ENCODE peak calls at places on chromosomes 4 and X, in four cellular contexts. M is A549, B is IMR-90, G is HepG2. R is an unnamed sample.
A peak's percentile ranks its signal among the peaks of the same experiment; 100 is the strongest.

GRCh38 chr4:69071286-69071685 is 25.0 kb upstream of the UGT2B7 start:
- DNase-seq in M (no peak), B (no peak), G (no peak), R (no peak)

GRCh38 chr4:134807231-134807745 is 605.7 kb upstream of the PABPC4L start:
- DNase-seq in M (no peak), B (no peak), G (no peak), R (no peak)

GRCh38 chrX:38212246-38212645 is 8.4 kb downstream of the SRPX start:
- DNase-seq in M (no peak), B (peak; percentile 32), G (no peak), R (no peak)

GRCh38 chrX:154991039-154991438 is 31.5 kb downstream of the F8 start:
- DNase-seq in M (no peak), B (no peak), G (no peak), R (no peak)

GRCh38 chr4:113141901-113142346 is 92.5 kb downstream of the ANK2 start:
- DNase-seq in M (peak; percentile 30), B (peak; percentile 43), G (peak; percentile 98), R (no peak)

GRCh38 chrX:119512145-119512800 is 44.0 kb downstream of the SLC25A5 start:
- DNase-seq in M (peak; percentile 88), B (peak; percentile 66), G (peak; percentile 75), R (peak; percentile 61)

GRCh38 chr4:171588146-171588545 is 225.1 kb upstream of the GALNTL6 start:
- DNase-seq in M (no peak), B (no peak), G (no peak), R (no peak)

GRCh38 chrX:39745782-39746181 is 352.0 kb downstream of the BCOR start:
- DNase-seq in M (no peak), B (no peak), G (no peak), R (no peak)

GRCh38 chr4:39528056-39528465 is 822 bp upstream of the UGDH start:
- DNase-seq in M (no peak), B (peak; percentile 82), G (no peak), R (no peak)

GRCh38 chrX:78123190-78123589 is 16.3 kb downstream of the TAF9B start:
- DNase-seq in M (no peak), B (peak; percentile 63), G (no peak), R (no peak)
- TF ChIP-seq USF2 in M (no peak), B (no peak), G (no peak), R (no peak)

DNA sequence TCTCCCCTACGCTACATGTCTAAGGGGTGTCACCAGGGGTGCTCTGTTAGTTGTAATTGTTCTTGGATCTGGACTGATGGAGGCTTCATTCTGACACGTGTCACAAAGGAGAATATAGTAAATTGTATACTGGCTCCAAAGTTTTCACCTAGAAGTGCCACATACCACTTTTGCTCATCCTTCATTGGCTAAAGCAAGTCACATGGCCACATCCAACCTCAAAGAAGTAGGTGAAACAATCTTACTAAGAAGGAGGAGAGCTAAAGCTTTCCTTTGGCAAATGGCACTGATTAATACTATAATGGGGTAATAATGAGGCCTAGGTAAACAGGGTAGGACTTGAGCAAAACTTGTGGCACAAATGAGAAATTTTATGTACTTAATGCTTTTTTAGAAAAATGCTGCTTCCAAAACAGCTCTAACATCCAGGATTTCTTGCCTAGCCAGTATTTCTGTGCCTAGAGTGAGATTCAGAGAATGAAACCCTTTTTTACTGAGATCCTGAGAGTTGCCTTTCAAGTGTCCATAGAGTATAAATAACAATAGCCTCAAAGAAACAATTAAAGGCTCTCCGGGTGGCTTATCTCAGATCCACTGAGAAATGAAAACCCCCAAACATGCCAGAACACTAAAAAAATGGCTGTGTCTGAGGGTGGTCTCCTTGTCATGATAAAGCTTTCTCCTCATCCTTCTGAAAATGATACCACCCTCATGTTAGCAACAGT is 34.7 kb downstream of the NHS start:
- DNase-seq in M (no peak), B (no peak), G (no peak), R (no peak)
- TF ChIP-seq USF2 in M (no peak), B (no peak), G (no peak), R (peak; percentile 76)

DNA sequence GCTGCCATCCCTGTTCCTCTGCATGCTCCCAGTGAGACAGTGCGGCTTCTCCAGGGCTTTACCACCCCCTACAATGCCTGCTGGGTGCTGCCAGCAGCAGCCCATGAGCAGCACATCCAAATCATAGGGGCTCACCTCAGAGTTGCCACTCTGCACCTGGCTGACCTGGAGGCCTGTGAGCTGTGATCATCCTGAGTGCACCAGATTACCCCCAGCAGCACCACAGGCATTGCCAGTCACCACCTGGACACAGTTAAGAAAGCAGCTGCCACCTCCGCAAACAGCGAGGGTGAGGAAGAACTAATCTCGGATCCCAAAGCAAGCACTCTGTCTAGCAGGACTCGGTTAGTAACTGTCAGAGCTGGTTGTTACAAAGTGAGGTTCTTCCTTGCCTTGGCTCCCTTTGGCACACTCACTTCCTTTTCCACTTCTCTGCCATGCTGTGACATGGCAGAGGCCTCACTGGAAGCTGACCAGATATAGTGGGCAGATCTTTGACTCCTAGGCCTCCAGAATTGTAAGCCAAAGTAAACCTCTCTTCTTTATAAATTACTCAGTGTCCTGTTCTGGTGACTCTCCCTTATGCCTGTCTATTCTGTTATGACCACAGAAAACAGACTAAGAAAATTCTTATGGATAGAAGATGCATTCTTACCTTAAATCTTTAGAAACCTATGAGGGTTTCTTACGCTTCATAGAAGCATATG is 25.2 kb downstream of the LRIT3 start:
- DNase-seq in M (no peak), B (no peak), G (no peak), R (no peak)
- TF ChIP-seq USF2 in M (no peak), B (no peak), G (no peak), R (no peak)

GRCh38 chr4:55079451-55080173 is 45.8 kb downstream of the KDR start:
- DNase-seq in M (no peak), B (no peak), G (no peak), R (no peak)

GRCh38 chr4:55077577-55077976 is 47.8 kb downstream of the KDR start:
- DNase-seq in M (no peak), B (no peak), G (no peak), R (no peak)

GRCh38 chr4:55080174-55080865 is 45.1 kb downstream of the KDR start:
- DNase-seq in M (no peak), B (no peak), G (no peak), R (no peak)

GRCh38 chr4:55075823-55076418 is 49.5 kb downstream of the KDR start:
- DNase-seq in M (no peak), B (no peak), G (no peak), R (no peak)

DNA sequence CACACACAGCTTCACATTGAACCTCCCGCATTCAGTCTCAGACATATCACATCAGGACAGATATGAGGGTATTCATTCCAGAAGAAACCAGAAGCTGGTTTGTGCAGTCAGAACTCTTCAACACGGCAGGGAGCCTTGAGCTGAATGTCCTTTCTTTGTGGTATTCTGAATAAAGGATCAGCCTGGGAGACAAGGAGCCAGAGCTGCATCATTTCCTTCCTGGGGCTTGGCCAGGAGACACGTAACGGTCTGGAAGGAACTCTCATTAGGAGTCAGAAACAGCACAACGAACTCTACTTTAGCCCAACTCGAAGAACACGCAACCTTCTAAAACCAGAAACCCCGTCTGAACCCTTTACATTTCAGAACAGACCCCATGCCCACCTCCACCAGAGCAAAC is 46.4 kb downstream of the KDR start:
- DNase-seq in M (no peak), B (peak; percentile 12), G (no peak), R (no peak)
- TF ChIP-seq USF2 in M (no peak), B (no peak), G (no peak), R (no peak)

DNA sequence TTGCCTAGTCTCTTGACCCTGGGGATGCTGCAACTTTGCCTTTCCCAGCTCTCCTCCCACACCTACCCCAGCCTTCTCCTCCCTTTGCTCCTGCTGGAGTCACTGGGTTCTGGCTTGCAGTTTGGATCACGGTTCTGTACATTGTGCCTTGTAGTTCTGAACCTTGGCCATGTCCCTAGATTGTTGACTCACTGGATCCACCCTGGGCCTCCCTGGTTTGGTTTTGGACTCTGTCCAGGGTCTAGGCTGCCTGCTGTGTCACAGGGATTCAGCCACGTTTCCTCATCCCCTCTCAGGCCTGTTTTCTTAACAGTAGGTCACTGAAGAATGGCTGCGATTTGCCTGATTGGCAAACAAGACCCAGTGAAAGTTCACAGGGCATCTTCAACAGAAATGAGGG is 11.5 kb upstream of the GABRE start:
- DNase-seq in M (peak; percentile 43), B (peak; percentile 5), G (peak; percentile 81), R (no peak)
- TF ChIP-seq USF2 in M (no peak), B (no peak), G (no peak), R (no peak)

GRCh38 chrX:12197030-12197429 is 58.8 kb downstream of the FRMPD4 start:
- DNase-seq in M (no peak), B (no peak), G (no peak), R (no peak)
- TF ChIP-seq USF2 in M (no peak), B (no peak), G (no peak), R (no peak)

GRCh38 chr4:95417531-95417930 is 131.2 kb downstream of the UNC5C start:
- DNase-seq in M (no peak), B (no peak), G (no peak), R (no peak)
- TF ChIP-seq USF2 in M (no peak), B (no peak), G (no peak), R (no peak)

DNA sequence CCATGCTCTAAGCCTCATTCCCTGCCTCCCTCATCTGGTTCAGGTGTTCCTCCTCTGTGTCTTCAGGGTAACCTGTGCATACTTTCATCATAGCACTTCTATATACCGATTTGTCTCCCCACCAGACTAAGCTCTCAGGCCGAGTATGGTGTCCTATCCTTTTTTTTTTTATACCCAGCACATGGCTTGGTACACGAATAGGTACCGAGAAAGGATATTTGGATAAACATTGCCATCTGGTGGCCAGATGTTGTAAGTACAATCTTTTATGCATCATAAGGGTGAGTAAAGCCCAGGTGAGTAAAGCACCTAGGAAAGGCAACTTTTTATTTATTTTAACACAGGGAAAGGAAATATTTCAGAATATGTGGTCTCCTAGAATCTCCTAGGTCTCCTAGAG is 68.4 kb downstream of the MID2 start:
- DNase-seq in M (peak; percentile 61), B (peak; percentile 42), G (peak; percentile 47), R (no peak)
- TF ChIP-seq USF2 in M (no peak), B (no peak), G (no peak), R (no peak)

R was measured in WTC11.